ENCODE peak calls at places on chromosomes 3 and 15, in five cellular contexts. T is globus pallidus, Z is NCI-H1105 treated with DMSO at 0.1 percent for 48 hours, V is left colon, W is fibroblast of mammary gland. H is an unnamed sample.

GRCh38 chr3:196837819-196838420 is 29.8 kb upstream of the SENP5 start:
- DNase-seq in T (peak; percentile 37), Z (peak; percentile 66), V (peak; percentile 78), W (peak; percentile 75), H (peak; percentile 82)

GRCh38 chr3:175255698-175256097 is 396.6 kb downstream of the NAALADL2 start:
- DNase-seq in T (no peak), Z (no peak), V (no peak), W (peak; percentile 96), H (no peak)

GRCh38 chr3:177284383-177284881 is 87.2 kb upstream of the TBL1XR1 start:
- DNase-seq in T (no peak), Z (no peak), V (no peak), W (peak; percentile 71), H (no peak)

GRCh38 chr3:54591157-54591556 is 336.7 kb downstream of the LRTM1 start:
- DNase-seq in T (no peak), Z (no peak), V (no peak), W (no peak), H (no peak)

GRCh38 chr3:13718000-13718399 is 161.9 kb downstream of the WNT7A start:
- DNase-seq in T (no peak), Z (no peak), V (no peak), W (no peak), H (peak; percentile 38)

GRCh38 chr3:14373753-14374376 is 28.5 kb upstream of the SLC6A6 start:
- DNase-seq in T (no peak), Z (no peak), V (no peak), W (no peak), H (no peak)

GRCh38 chr15:48695835-48696573 is 50.5 kb upstream of the FBN1 start:
- DNase-seq in T (no peak), Z (no peak), V (no peak), W (no peak), H (no peak)

GRCh38 chr3:53754325-53754724 is 91.9 kb downstream of the CHDH start:
- DNase-seq in T (peak; percentile 47), Z (no peak), V (peak; percentile 16), W (no peak), H (no peak)

GRCh38 chr15:68511073-68511991 is 67.5 kb upstream of the CORO2B start:
- DNase-seq in T (no peak), Z (no peak), V (no peak), W (peak; percentile 81), H (no peak)

GRCh38 chr3:37052860-37053259 is 59.5 kb downstream of the MLH1 start:
- DNase-seq in T (no peak), Z (no peak), V (no peak), W (no peak), H (no peak)

GRCh38 chr3:124791639-124792111 is 61.4 kb downstream of the UMPS start:
- DNase-seq in T (no peak), Z (no peak), V (peak; percentile 41), W (peak; percentile 99), H (no peak)

GRCh38 chr3:2967851-2968250 is 142.3 kb downstream of the IL5RA start:
- DNase-seq in T (no peak), Z (no peak), V (no peak), W (no peak), H (no peak)

GRCh38 chr3:126456766-126457388 is 18.8 kb downstream of the ZXDC start:
- DNase-seq in T (no peak), Z (no peak), V (no peak), W (no peak), H (no peak)

GRCh38 chr3:35524851-35525250 is 114.5 kb upstream of the ARPP21 start:
- DNase-seq in T (no peak), Z (no peak), V (no peak), W (no peak), H (no peak)

GRCh38 chr3:21672303-21672702 is 78.7 kb downstream of the ZNF385D start:
- DNase-seq in T (no peak), Z (no peak), V (no peak), W (peak; percentile 100), H (no peak)

GRCh38 chr15:55993804-55994539 is 560 bp upstream of the NEDD4 start:
- DNase-seq in T (no peak), Z (peak; percentile 45), V (no peak), W (peak; percentile 60), H (no peak)

GRCh38 chr3:81516042-81516441 is 245.4 kb downstream of the GBE1 start:
- DNase-seq in T (no peak), Z (no peak), V (no peak), W (peak; percentile 20), H (no peak)

GRCh38 chr3:45236964-45237363 is 10.9 kb upstream of the TMEM158 start:
- DNase-seq in T (no peak), Z (no peak), V (no peak), W (peak; percentile 23), H (no peak)

GRCh38 chr3:161263057-161263456 is 41.9 kb downstream of the NMD3 start:
- DNase-seq in T (no peak), Z (no peak), V (no peak), W (peak; percentile 85), H (no peak)

GRCh38 chr3:81452406-81452805 is 309.0 kb downstream of the GBE1 start:
- DNase-seq in T (no peak), Z (no peak), V (no peak), W (no peak), H (no peak)

GRCh38 chr3:168859143-168859542 is 763.4 kb upstream of the GOLIM4 start:
- DNase-seq in T (no peak), Z (no peak), V (no peak), W (no peak), H (no peak)

GRCh38 chr3:102745881-102746280 is 311.1 kb downstream of the ZPLD1 start:
- DNase-seq in T (no peak), Z (peak; percentile 4), V (no peak), W (no peak), H (no peak)

GRCh38 chr3:106272302-106272701 is 403.5 kb upstream of the CBLB start:
- DNase-seq in T (no peak), Z (no peak), V (no peak), W (no peak), H (no peak)

GRCh38 chr15:37819191-37819590 is 115.2 kb upstream of the TMCO5A start:
- DNase-seq in T (no peak), Z (no peak), V (no peak), W (no peak), H (no peak)

GRCh38 chr3:164572436-164572835 is 505.9 kb downstream of the SI start:
- DNase-seq in T (no peak), Z (no peak), V (no peak), W (no peak), H (no peak)

GRCh38 chr15:67076147-67076843 is 10.9 kb downstream of the SMAD3 start:
- DNase-seq in T (no peak), Z (no peak), V (no peak), W (peak; percentile 93), H (no peak)

GRCh38 chr3:149080699-149081091 is 5.6 kb downstream of the HLTF start:
- DNase-seq in T (no peak), Z (no peak), V (no peak), W (peak; percentile 67), H (no peak)

GRCh38 chr3:53996153-53996861 is 104.6 kb upstream of the SELENOK start:
- DNase-seq in T (peak; percentile 14), Z (no peak), V (peak; percentile 14), W (no peak), H (no peak)

GRCh38 chr15:40441736-40442531 is 1.2 kb downstream of the BAHD1 start:
- DNase-seq in T (no peak), Z (no peak), V (peak; percentile 50), W (no peak), H (peak; percentile 47)

GRCh38 chr3:55604846-55605245 is 117.7 kb upstream of the WNT5A start:
- DNase-seq in T (no peak), Z (no peak), V (no peak), W (no peak), H (no peak)

GRCh38 chr3:172546105-172546504 is 22.9 kb upstream of the TNFSF10 start:
- DNase-seq in T (no peak), Z (no peak), V (no peak), W (no peak), H (no peak)

GRCh38 chr15:70102827-70103226 is 5.1 kb upstream of the TLE3 start:
- DNase-seq in T (no peak), Z (no peak), V (no peak), W (no peak), H (no peak)

GRCh38 chr3:86937306-86937791 is 53.6 kb downstream of the VGLL3 start:
- DNase-seq in T (no peak), Z (no peak), V (no peak), W (peak; percentile 95), H (no peak)

GRCh38 chr3:122918576-122919290 is 108.8 kb downstream of the SEMA5B start:
- DNase-seq in T (no peak), Z (no peak), V (no peak), W (peak; percentile 11), H (no peak)

GRCh38 chr3:114899186-114899931 is 247.7 kb downstream of the ZBTB20 start:
- DNase-seq in T (peak; percentile 49), Z (peak; percentile 97), V (no peak), W (no peak), H (no peak)

GRCh38 chr3:153055779-153056178 is 106.2 kb upstream of the RAP2B start:
- DNase-seq in T (no peak), Z (no peak), V (no peak), W (no peak), H (no peak)

GRCh38 chr3:173983353-173983752 is 585.8 kb downstream of the NLGN1 start:
- DNase-seq in T (no peak), Z (no peak), V (no peak), W (peak; percentile 40), H (no peak)